ENCODE peak calls at places on chromosomes 13 and 19, in ten cellular contexts. W is LHCN-M2; N is NCI-H2171; X is HS-27A; G is fibroblast of gingiva; S is T-helper 9 cell; E is NCI-H1694; M is mesendoderm; B is stimulated activated CD8-positive, alpha-beta memory T cell treated with anti-CD3 and anti-CD28 coated beads, Interleukin-4, amount 100 ng/mL, for 1 hour; L is IMR-90. U is an unnamed sample.

GRCh38 chr19:28494466-28494865 is 718.5 kb downstream of the UQCRFS1 start:
- DNase-seq in W (no peak), N (no peak), X (no peak), G (no peak), S (no peak), E (no peak), M (peak), B (no peak), L (no peak), U (no peak)

GRCh38 chr19:2477732-2478191 is 1.8 kb downstream of the GADD45B start:
- DNase-seq in W (peak), N (no peak), X (no peak), G (peak), S (no peak), E (no peak), M (no peak), B (no peak), L (peak), U (peak)

GRCh38 chr19:11094520-11094894 is 5.2 kb downstream of the LDLR start:
- DNase-seq in W (no peak), N (no peak), X (no peak), G (no peak), S (no peak), E (no peak), M (no peak), B (no peak), L (no peak), U (no peak)

GRCh38 chr19:19053508-19054314 is 10.1 kb upstream of the SLC25A42 start:
- DNase-seq in W (peak), N (no peak), X (no peak), G (peak), S (peak), E (peak), M (peak), B (no peak), L (peak), U (peak)

GRCh38 chr13:31859546-31859945 is 120.2 kb downstream of the RXFP2 start:
- DNase-seq in W (no peak), N (no peak), X (no peak), G (no peak), S (no peak), E (no peak), M (no peak), B (no peak), L (no peak), U (no peak)

GRCh38 chr19:55473613-55474012 is 2.8 kb upstream of the ZNF628 start:
- DNase-seq in W (peak), N (no peak), X (no peak), G (no peak), S (no peak), E (no peak), M (peak), B (no peak), L (no peak), U (peak)

GRCh38 chr19:45729774-45730388 is 815 bp downstream of the FBXO46 start:
- DNase-seq in W (no peak), N (no peak), X (no peak), G (no peak), S (no peak), E (no peak), M (peak), B (no peak), L (no peak), U (no peak)

GRCh38 chr19:947707-948533 is 22.1 kb downstream of the ARID3A start:
- DNase-seq in W (no peak), N (no peak), X (no peak), G (no peak), S (no peak), E (no peak), M (no peak), B (no peak), L (no peak), U (no peak)

GRCh38 chr13:38821753-38822551 is 135.1 kb downstream of the FREM2 start:
- DNase-seq in W (peak), N (no peak), X (no peak), G (no peak), S (no peak), E (no peak), M (peak), B (no peak), L (no peak), U (peak)

GRCh38 chr19:6012416-6013170 is 34.7 kb upstream of the RANBP3 start:
- DNase-seq in W (no peak), N (no peak), X (no peak), G (no peak), S (no peak), E (no peak), M (no peak), B (no peak), L (no peak), U (no peak)

GRCh38 chr13:38046049-38046376 is 176.4 kb upstream of the TRPC4 start:
- DNase-seq in W (no peak), N (no peak), X (no peak), G (no peak), S (no peak), E (no peak), M (no peak), B (no peak), L (no peak), U (no peak)

GRCh38 chr13:28755546-28755870 is 36.7 kb upstream of the SLC46A3 start:
- DNase-seq in W (no peak), N (no peak), X (no peak), G (no peak), S (no peak), E (no peak), M (no peak), B (no peak), L (no peak), U (no peak)

GRCh38 chr13:114152831-114153371 is 20.5 kb upstream of the RASA3 start:
- DNase-seq in W (no peak), N (no peak), X (no peak), G (peak), S (no peak), E (no peak), M (no peak), B (no peak), L (no peak), U (peak)

GRCh38 chr13:69474286-69474685 is 633.3 kb upstream of the ATXN8OS start:
- DNase-seq in W (no peak), N (no peak), X (no peak), G (no peak), S (no peak), E (no peak), M (no peak), B (no peak), L (no peak), U (peak)